ENCODE peak calls at places on chromosome 17, in four cellular contexts. U is astrocyte of the spinal cord, C is IMR-90, N is adrenal gland. L is an unnamed sample.

GRCh38 chr17:78315355-78316114 is 44.3 kb downstream of the SOCS3 start:
- DNase-seq in U (peak; percentile 98), C (peak; percentile 92), N (peak; percentile 65), L (peak; percentile 88)

GRCh38 chr17:78798695-78799559 is 16.9 kb upstream of the CYTH1 start:
- DNase-seq in U (no peak), C (peak; percentile 13), N (no peak), L (peak; percentile 50)

GRCh38 chr17:29243792-29244191 is 2.9 kb upstream of the CRYBA1 start:
- DNase-seq in U (no peak), C (peak; percentile 44), N (peak; percentile 73), L (peak; percentile 42)

GRCh38 chr17:82789051-82789592 is 37.3 kb downstream of the TBCD start:
- DNase-seq in U (no peak), C (no peak), N (no peak), L (no peak)

GRCh38 chr17:78411241-78411855 is 32.9 kb downstream of the PGS1 start:
- DNase-seq in U (no peak), C (no peak), N (peak; percentile 54), L (no peak)

GRCh38 chr17:14372905-14373559 is 72.2 kb downstream of the HS3ST3B1 start:
- DNase-seq in U (no peak), C (no peak), N (no peak), L (no peak)

GRCh38 chr17:36597229-36597628 is 4.2 kb upstream of the MRM1 start:
- DNase-seq in U (no peak), C (no peak), N (no peak), L (no peak)

GRCh38 chr17:38443356-38444026 is 15.2 kb downstream of the ARHGAP23 start:
- DNase-seq in U (no peak), C (no peak), N (no peak), L (no peak)

GRCh38 chr17:78460176-78460675 is 81.8 kb downstream of the PGS1 start:
- DNase-seq in U (no peak), C (no peak), N (no peak), L (no peak)

GRCh38 chr17:80758793-80759673 is 214.4 kb downstream of the RPTOR start:
- DNase-seq in U (no peak), C (peak; percentile 39), N (no peak), L (no peak)

GRCh38 chr17:64698725-64699124 is 36.6 kb upstream of the SMURF2 start:
- DNase-seq in U (no peak), C (peak; percentile 78), N (no peak), L (no peak)

GRCh38 chr17:20944014-20944905 is 98.6 kb downstream of the USP22 start:
- DNase-seq in U (no peak), C (no peak), N (peak; percentile 52), L (no peak)

GRCh38 chr17:48565024-48565558 is 13.1 kb downstream of the HOXB4 start:
- DNase-seq in U (no peak), C (no peak), N (no peak), L (no peak)

GRCh38 chr17:77376795-77377751 is 236.3 kb downstream of the SEC14L1 start:
- DNase-seq in U (no peak), C (peak; percentile 92), N (peak; percentile 93), L (peak; percentile 88)

GRCh38 chr17:10292057-10292931 is 80.5 kb downstream of the MYH13 start:
- DNase-seq in U (peak; percentile 0), C (peak; percentile 26), N (no peak), L (peak; percentile 77)

GRCh38 chr17:77995146-77995852 is 36.8 kb downstream of the TNRC6C start:
- DNase-seq in U (no peak), C (no peak), N (peak; percentile 28), L (no peak)

GRCh38 chr17:76491271-76492184 is 9.7 kb downstream of the RHBDF2 start:
- DNase-seq in U (no peak), C (no peak), N (no peak), L (no peak)

GRCh38 chr17:28669918-28670317 is 7.9 kb downstream of the SUPT6H start:
- DNase-seq in U (no peak), C (no peak), N (no peak), L (no peak)

GRCh38 chr17:69268442-69269068 is 39.9 kb upstream of the ABCA10 start:
- DNase-seq in U (no peak), C (no peak), N (no peak), L (no peak)

GRCh38 chr17:39643271-39643670 is 6.3 kb downstream of the STARD3 start:
- DNase-seq in U (peak; percentile 34), C (peak; percentile 34), N (no peak), L (no peak)

GRCh38 chr17:74770498-74771318 is 5.4 kb downstream of the NAT9 start:
- DNase-seq in U (peak; percentile 51), C (peak; percentile 24), N (peak; percentile 82), L (peak; percentile 52)

GRCh38 chr17:29216181-29216580 is 30.5 kb upstream of the CRYBA1 start:
- DNase-seq in U (no peak), C (no peak), N (no peak), L (no peak)

GRCh38 chr17:77295410-77295809 is 154.6 kb downstream of the SEC14L1 start:
- DNase-seq in U (no peak), C (no peak), N (no peak), L (no peak)

GRCh38 chr17:17710728-17711541 is 29.7 kb downstream of the RAI1 start:
- DNase-seq in U (peak; percentile 87), C (peak; percentile 93), N (peak; percentile 91), L (peak; percentile 91)

GRCh38 chr17:63222655-63223054 is 223.5 kb downstream of the CYB561 start:
- DNase-seq in U (no peak), C (peak; percentile 33), N (no peak), L (peak; percentile 25)

GRCh38 chr17:77125432-77125901 is 15.3 kb upstream of the SEC14L1 start:
- DNase-seq in U (peak; percentile 96), C (peak; percentile 91), N (no peak), L (peak; percentile 94)

GRCh38 chr17:81551458-81552243 is 502 bp downstream of the FAAP100 start:
- DNase-seq in U (no peak), C (peak; percentile 16), N (peak; percentile 62), L (no peak)

GRCh38 chr17:56629450-56630187 is 36.1 kb downstream of the NOG start:
- DNase-seq in U (peak; percentile 2), C (peak; percentile 37), N (no peak), L (peak; percentile 4)

GRCh38 chr17:81043725-81044427 is 8.9 kb downstream of the BAIAP2 start:
- DNase-seq in U (peak; percentile 77), C (no peak), N (peak; percentile 67), L (no peak)

GRCh38 chr17:75504347-75505151 is 10.8 kb downstream of the CASKIN2 start:
- DNase-seq in U (no peak), C (no peak), N (no peak), L (no peak)

GRCh38 chr17:6712058-6712853 is 913 bp downstream of the SLC13A5 start:
- DNase-seq in U (peak; percentile 19), C (no peak), N (peak; percentile 22), L (peak; percentile 14)

GRCh38 chr17:77421635-77421982 is 280.8 kb downstream of the SEC14L1 start:
- DNase-seq in U (no peak), C (no peak), N (no peak), L (no peak)

GRCh38 chr17:32525116-32525515 is 38.3 kb downstream of the CDK5R1 start:
- DNase-seq in U (peak; percentile 59), C (peak; percentile 57), N (no peak), L (peak; percentile 25)

GRCh38 chr17:75308732-75309629 is 19.7 kb upstream of the SLC25A19 start:
- DNase-seq in U (no peak), C (no peak), N (no peak), L (no peak)

GRCh38 chr17:65514082-65514481 is 47.4 kb downstream of the AXIN2 start:
- DNase-seq in U (peak; percentile 69), C (peak; percentile 56), N (no peak), L (peak; percentile 59)

GRCh38 chr17:4583206-4583605 is 1.1 kb upstream of the SMTNL2 start:
- DNase-seq in U (no peak), C (no peak), N (no peak), L (no peak)

GRCh38 chr17:58517378-58517927 is 3.0 kb upstream of the MTMR4 start:
- DNase-seq in U (no peak), C (no peak), N (no peak), L (no peak)
- TF ChIP-seq CTCF in U (no peak), C (no peak), N (no peak), L (no peak)

GRCh38 chr17:19676901-19677300 is 28.4 kb downstream of the ALDH3A2 start:
- DNase-seq in U (no peak), C (no peak), N (no peak), L (no peak)

GRCh38 chr17:19677736-19678379 is 29.3 kb downstream of the ALDH3A2 start:
- DNase-seq in U (no peak), C (no peak), N (no peak), L (no peak)

GRCh38 chr17:19670906-19671305 is 22.4 kb downstream of the ALDH3A2 start:
- DNase-seq in U (no peak), C (no peak), N (no peak), L (no peak)

GRCh38 chr17:19671433-19671832 is 22.9 kb downstream of the ALDH3A2 start:
- DNase-seq in U (no peak), C (no peak), N (no peak), L (no peak)

GRCh38 chr17:19672009-19672837 is 23.7 kb downstream of the ALDH3A2 start:
- DNase-seq in U (no peak), C (peak; percentile 8), N (peak; percentile 90), L (no peak)
- TF ChIP-seq CTCF in U (no peak), C (peak; percentile 37), N (peak; percentile 49), L (peak; percentile 36)

GRCh38 chr17:8188408-8188839 is 1.6 kb downstream of the BORCS6 start:
- DNase-seq in U (no peak), C (no peak), N (no peak), L (no peak)

GRCh38 chr17:8185580-8186445 is 4.2 kb downstream of the BORCS6 start:
- DNase-seq in U (peak; percentile 62), C (peak; percentile 57), N (peak; percentile 92), L (peak; percentile 72)

GRCh38 chr17:8187517-8188407 is 2.2 kb downstream of the BORCS6 start:
- DNase-seq in U (peak; percentile 99), C (peak; percentile 100), N (peak; percentile 94), L (peak; percentile 100)

GRCh38 chr17:8186446-8186786 is 3.6 kb downstream of the BORCS6 start:
- DNase-seq in U (no peak), C (no peak), N (no peak), L (no peak)

DNA sequence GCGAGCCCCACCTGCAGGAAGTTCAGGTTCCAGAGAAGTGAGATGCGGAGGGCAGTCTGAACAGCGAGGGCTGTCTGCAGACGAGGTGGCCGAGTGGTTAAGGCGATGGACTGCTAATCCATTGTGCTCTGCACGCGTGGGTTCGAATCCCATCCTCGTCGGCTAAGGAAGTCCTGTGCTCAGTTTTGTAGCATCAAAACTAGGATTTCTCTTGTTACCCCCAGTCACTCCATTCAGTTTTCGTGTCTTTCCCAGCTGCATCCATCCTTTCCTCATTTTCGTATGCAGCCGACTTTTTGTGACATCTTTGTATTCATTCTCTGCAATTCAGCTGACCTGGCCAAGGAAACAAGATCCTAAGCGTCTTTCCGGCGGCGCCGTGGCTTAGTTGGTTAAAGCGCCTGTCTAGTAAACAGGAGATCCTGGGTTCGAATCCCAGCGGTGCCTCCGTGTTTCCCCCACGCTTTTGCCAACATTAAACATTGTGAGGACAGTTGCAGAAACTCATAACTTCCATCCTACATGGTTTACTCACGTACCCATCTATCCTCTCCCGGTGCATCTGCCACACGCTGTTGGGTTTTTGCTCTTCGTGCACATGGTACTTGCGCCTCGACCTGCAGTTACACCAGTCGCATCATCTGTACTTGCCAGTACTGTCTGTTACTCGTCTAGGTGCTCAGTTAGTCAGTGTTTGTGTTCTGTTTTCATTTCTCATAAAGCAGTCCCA is 3.0 kb downstream of the BORCS6 start:
- DNase-seq in U (peak; percentile 95), C (peak; percentile 97), N (peak; percentile 96), L (peak; percentile 97)
- TF ChIP-seq CTCF in U (peak; percentile 45), C (peak; percentile 39), N (peak; percentile 4), L (peak; percentile 42)

GRCh38 chr17:45231481-45232116 is 9.9 kb downstream of the FMNL1 start:
- DNase-seq in U (no peak), C (no peak), N (no peak), L (no peak)
- TF ChIP-seq CTCF in U (peak; percentile 39), C (peak; percentile 29), N (peak; percentile 12), L (peak; percentile 35)

GRCh38 chr17:571224-571623 is 143.4 kb downstream of the VPS53 start:
- DNase-seq in U (no peak), C (no peak), N (no peak), L (no peak)
- TF ChIP-seq CTCF in U (no peak), C (no peak), N (no peak), L (no peak)